ENCODE peak calls at places on chromosomes 13 and 19, in four cellular contexts. G, W, T and A are unnamed samples.

GRCh38 chr13:46134961-46135522 is 30.2 kb upstream of the CPB2 start:
- DNase-seq in G (no peak), W (peak), T (peak), A (no peak)

GRCh38 chr13:57633141-57633949 is 1.8 kb downstream of the PCDH17 start:
- DNase-seq in T (no peak), G (no peak), W (no peak), A (no peak)

GRCh38 chr13:37488682-37489081 is 109.9 kb downstream of the POSTN start:
- DNase-seq in T (peak), G (no peak), W (peak), A (no peak)

GRCh38 chr19:42255766-42256750 is 1.1 kb upstream of the ERF start:
- DNase-seq in G (no peak), T (peak), W (peak), A (no peak)

GRCh38 chr19:33740811-33741396 is 55.8 kb upstream of the KCTD15 start:
- DNase-seq in W (peak), T (peak), G (no peak), A (no peak)

GRCh38 chr13:98300956-98301641 is 124.0 kb upstream of the RNF113B start:
- DNase-seq in G (no peak), W (peak), T (peak), A (no peak)

GRCh38 chr13:75927183-75927582 is 291.1 kb downstream of the LMO7 start:
- DNase-seq in G (no peak), W (peak), T (no peak), A (no peak)

GRCh38 chr19:15508035-15508710 is at the start of gene CYP4F22:
- DNase-seq in G (no peak), T (no peak), W (no peak), A (no peak)

GRCh38 chr13:112356190-112356589 is 20.0 kb upstream of the SPACA7 start:
- DNase-seq in G (no peak), W (no peak), T (no peak), A (no peak)

GRCh38 chr19:48633148-48634035 is 3.8 kb downstream of the DBP start:
- DNase-seq in T (no peak), W (no peak), G (no peak), A (no peak)

GRCh38 chr19:42290523-42291436 is 11.2 kb upstream of the PRR19 start:
- DNase-seq in G (no peak), T (peak), W (no peak), A (peak)

GRCh38 chr13:75715598-75716523 is 79.7 kb downstream of the LMO7 start:
- DNase-seq in W (no peak), G (no peak), T (peak), A (no peak)

GRCh38 chr19:1269478-1270167 is 491 bp downstream of the CIRBP start:
- DNase-seq in W (peak), T (peak), G (peak), A (peak)

GRCh38 chr19:53696951-53697350 is 65.2 kb downstream of the DPRX start:
- DNase-seq in W (no peak), T (no peak), G (no peak), A (no peak)

GRCh38 chr19:35213678-35214632 is 14.6 kb downstream of the FAM187B start:
- DNase-seq in W (peak), T (peak), G (peak), A (peak)

GRCh38 chr13:114045113-114045735 is 71.3 kb upstream of the C13orf46 start:
- DNase-seq in W (no peak), T (no peak), G (no peak), A (no peak)